ENCODE peak calls at places on chromosome 9, in nine cellular contexts. One of them, this sample, is unnamed.

GRCh38 chr9:34521406-34522045 is 1.3 kb downstream of the ENHO start:
- DNase-seq in COR-L47: no peak
- DNase-seq in stimulated activated CD8-positive, alpha-beta memory T cell treated with anti-CD3 and anti-CD28 coated beads, Interleukin-7, amount 100 ng/mL, for 1 hour: no peak
- DNase-seq in substantia nigra: no peak
- DNase-seq in NCI-H524: no peak
- DNase-seq in GM23248: no peak
- DNase-seq in kidney glomerular epithelial cell: no peak
- DNase-seq in fibroblast of villous mesenchyme: no peak
- DNase-seq in NCI-H2029 treated with DMSO at 0.1 percent for 48 hours: no peak
- DNase-seq in this sample: no peak

GRCh38 chr9:4832786-4833579 is 40.2 kb downstream of the RCL1 start:
- DNase-seq in COR-L47: no peak
- DNase-seq in stimulated activated CD8-positive, alpha-beta memory T cell treated with anti-CD3 and anti-CD28 coated beads, Interleukin-7, amount 100 ng/mL, for 1 hour: no peak
- DNase-seq in substantia nigra: no peak
- DNase-seq in NCI-H524: no peak
- DNase-seq in GM23248: peak
- DNase-seq in kidney glomerular epithelial cell: peak
- DNase-seq in fibroblast of villous mesenchyme: peak
- DNase-seq in NCI-H2029 treated with DMSO at 0.1 percent for 48 hours: no peak
- DNase-seq in this sample: no peak

GRCh38 chr9:4620046-4620765 is 41.9 kb upstream of the PLPP6 start:
- DNase-seq in COR-L47: no peak
- DNase-seq in stimulated activated CD8-positive, alpha-beta memory T cell treated with anti-CD3 and anti-CD28 coated beads, Interleukin-7, amount 100 ng/mL, for 1 hour: no peak
- DNase-seq in substantia nigra: no peak
- DNase-seq in NCI-H524: no peak
- DNase-seq in GM23248: no peak
- DNase-seq in kidney glomerular epithelial cell: no peak
- DNase-seq in fibroblast of villous mesenchyme: no peak
- DNase-seq in NCI-H2029 treated with DMSO at 0.1 percent for 48 hours: no peak
- DNase-seq in this sample: no peak

GRCh38 chr9:77433675-77434445 is 214.3 kb downstream of the GNA14 start:
- DNase-seq in COR-L47: peak
- DNase-seq in stimulated activated CD8-positive, alpha-beta memory T cell treated with anti-CD3 and anti-CD28 coated beads, Interleukin-7, amount 100 ng/mL, for 1 hour: no peak
- DNase-seq in substantia nigra: peak
- DNase-seq in NCI-H524: peak
- DNase-seq in GM23248: peak
- DNase-seq in kidney glomerular epithelial cell: peak
- DNase-seq in fibroblast of villous mesenchyme: peak
- DNase-seq in NCI-H2029 treated with DMSO at 0.1 percent for 48 hours: peak
- DNase-seq in this sample: no peak

GRCh38 chr9:4576448-4576847 is 85.6 kb upstream of the PLPP6 start:
- DNase-seq in COR-L47: no peak
- DNase-seq in stimulated activated CD8-positive, alpha-beta memory T cell treated with anti-CD3 and anti-CD28 coated beads, Interleukin-7, amount 100 ng/mL, for 1 hour: no peak
- DNase-seq in substantia nigra: no peak
- DNase-seq in NCI-H524: no peak
- DNase-seq in GM23248: no peak
- DNase-seq in kidney glomerular epithelial cell: no peak
- DNase-seq in fibroblast of villous mesenchyme: no peak
- DNase-seq in NCI-H2029 treated with DMSO at 0.1 percent for 48 hours: no peak
- DNase-seq in this sample: no peak

GRCh38 chr9:104240890-104241289 is 146.8 kb downstream of the SMC2 start:
- DNase-seq in COR-L47: no peak
- DNase-seq in stimulated activated CD8-positive, alpha-beta memory T cell treated with anti-CD3 and anti-CD28 coated beads, Interleukin-7, amount 100 ng/mL, for 1 hour: no peak
- DNase-seq in substantia nigra: no peak
- DNase-seq in NCI-H524: no peak
- DNase-seq in GM23248: no peak
- DNase-seq in kidney glomerular epithelial cell: no peak
- DNase-seq in fibroblast of villous mesenchyme: no peak
- DNase-seq in NCI-H2029 treated with DMSO at 0.1 percent for 48 hours: no peak
- DNase-seq in this sample: no peak

GRCh38 chr9:107760469-107761242 is 271.1 kb upstream of the KLF4 start:
- DNase-seq in COR-L47: no peak
- DNase-seq in stimulated activated CD8-positive, alpha-beta memory T cell treated with anti-CD3 and anti-CD28 coated beads, Interleukin-7, amount 100 ng/mL, for 1 hour: no peak
- DNase-seq in substantia nigra: no peak
- DNase-seq in NCI-H524: no peak
- DNase-seq in GM23248: no peak
- DNase-seq in kidney glomerular epithelial cell: no peak
- DNase-seq in fibroblast of villous mesenchyme: no peak
- DNase-seq in NCI-H2029 treated with DMSO at 0.1 percent for 48 hours: no peak
- DNase-seq in this sample: no peak

GRCh38 chr9:91138760-91139159 is 223.0 kb downstream of the AUH start:
- DNase-seq in COR-L47: no peak
- DNase-seq in stimulated activated CD8-positive, alpha-beta memory T cell treated with anti-CD3 and anti-CD28 coated beads, Interleukin-7, amount 100 ng/mL, for 1 hour: no peak
- DNase-seq in substantia nigra: no peak
- DNase-seq in NCI-H524: no peak
- DNase-seq in GM23248: peak
- DNase-seq in kidney glomerular epithelial cell: no peak
- DNase-seq in fibroblast of villous mesenchyme: peak
- DNase-seq in NCI-H2029 treated with DMSO at 0.1 percent for 48 hours: no peak
- DNase-seq in this sample: no peak

GRCh38 chr9:124216474-124217176 is 41.1 kb upstream of the NEK6 start:
- DNase-seq in COR-L47: no peak
- DNase-seq in stimulated activated CD8-positive, alpha-beta memory T cell treated with anti-CD3 and anti-CD28 coated beads, Interleukin-7, amount 100 ng/mL, for 1 hour: no peak
- DNase-seq in substantia nigra: no peak
- DNase-seq in NCI-H524: no peak
- DNase-seq in GM23248: no peak
- DNase-seq in kidney glomerular epithelial cell: no peak
- DNase-seq in fibroblast of villous mesenchyme: no peak
- DNase-seq in NCI-H2029 treated with DMSO at 0.1 percent for 48 hours: no peak
- DNase-seq in this sample: peak

GRCh38 chr9:98247826-98248657 is 7.4 kb downstream of the TBC1D2 start:
- DNase-seq in COR-L47: no peak
- DNase-seq in stimulated activated CD8-positive, alpha-beta memory T cell treated with anti-CD3 and anti-CD28 coated beads, Interleukin-7, amount 100 ng/mL, for 1 hour: no peak
- DNase-seq in substantia nigra: no peak
- DNase-seq in NCI-H524: no peak
- DNase-seq in GM23248: peak
- DNase-seq in kidney glomerular epithelial cell: no peak
- DNase-seq in fibroblast of villous mesenchyme: no peak
- DNase-seq in NCI-H2029 treated with DMSO at 0.1 percent for 48 hours: no peak
- DNase-seq in this sample: no peak

GRCh38 chr9:113316032-113316431 is 12.9 kb upstream of the RNF183 start:
- DNase-seq in COR-L47: no peak
- DNase-seq in stimulated activated CD8-positive, alpha-beta memory T cell treated with anti-CD3 and anti-CD28 coated beads, Interleukin-7, amount 100 ng/mL, for 1 hour: no peak
- DNase-seq in substantia nigra: no peak
- DNase-seq in NCI-H524: no peak
- DNase-seq in GM23248: no peak
- DNase-seq in kidney glomerular epithelial cell: no peak
- DNase-seq in fibroblast of villous mesenchyme: no peak
- DNase-seq in NCI-H2029 treated with DMSO at 0.1 percent for 48 hours: no peak
- DNase-seq in this sample: no peak

GRCh38 chr9:100515578-100516494 is 42.9 kb downstream of the TMEFF1 start:
- DNase-seq in COR-L47: no peak
- DNase-seq in stimulated activated CD8-positive, alpha-beta memory T cell treated with anti-CD3 and anti-CD28 coated beads, Interleukin-7, amount 100 ng/mL, for 1 hour: no peak
- DNase-seq in substantia nigra: no peak
- DNase-seq in NCI-H524: no peak
- DNase-seq in GM23248: no peak
- DNase-seq in kidney glomerular epithelial cell: no peak
- DNase-seq in fibroblast of villous mesenchyme: peak
- DNase-seq in NCI-H2029 treated with DMSO at 0.1 percent for 48 hours: no peak
- DNase-seq in this sample: no peak

GRCh38 chr9:21997480-21997879 is 2.9 kb downstream of the CDKN2B-AS1 start:
- DNase-seq in COR-L47: no peak
- DNase-seq in stimulated activated CD8-positive, alpha-beta memory T cell treated with anti-CD3 and anti-CD28 coated beads, Interleukin-7, amount 100 ng/mL, for 1 hour: no peak
- DNase-seq in substantia nigra: no peak
- DNase-seq in NCI-H524: no peak
- DNase-seq in GM23248: no peak
- DNase-seq in kidney glomerular epithelial cell: no peak
- DNase-seq in fibroblast of villous mesenchyme: no peak
- DNase-seq in NCI-H2029 treated with DMSO at 0.1 percent for 48 hours: no peak
- DNase-seq in this sample: no peak

GRCh38 chr9:128762664-128763449 is 8.9 kb downstream of the ZER1 start:
- DNase-seq in COR-L47: no peak
- DNase-seq in stimulated activated CD8-positive, alpha-beta memory T cell treated with anti-CD3 and anti-CD28 coated beads, Interleukin-7, amount 100 ng/mL, for 1 hour: no peak
- DNase-seq in substantia nigra: no peak
- DNase-seq in NCI-H524: no peak
- DNase-seq in GM23248: no peak
- DNase-seq in kidney glomerular epithelial cell: no peak
- DNase-seq in fibroblast of villous mesenchyme: no peak
- DNase-seq in NCI-H2029 treated with DMSO at 0.1 percent for 48 hours: no peak
- DNase-seq in this sample: no peak

GRCh38 chr9:107243757-107244156 is 39.3 kb upstream of the RAD23B start:
- DNase-seq in COR-L47: no peak
- DNase-seq in stimulated activated CD8-positive, alpha-beta memory T cell treated with anti-CD3 and anti-CD28 coated beads, Interleukin-7, amount 100 ng/mL, for 1 hour: no peak
- DNase-seq in substantia nigra: no peak
- DNase-seq in NCI-H524: no peak
- DNase-seq in GM23248: peak
- DNase-seq in kidney glomerular epithelial cell: peak
- DNase-seq in fibroblast of villous mesenchyme: peak
- DNase-seq in NCI-H2029 treated with DMSO at 0.1 percent for 48 hours: peak
- DNase-seq in this sample: peak

GRCh38 chr9:133758228-133758627 is 20.1 kb upstream of the SARDH start:
- DNase-seq in COR-L47: no peak
- DNase-seq in stimulated activated CD8-positive, alpha-beta memory T cell treated with anti-CD3 and anti-CD28 coated beads, Interleukin-7, amount 100 ng/mL, for 1 hour: no peak
- DNase-seq in substantia nigra: no peak
- DNase-seq in NCI-H524: no peak
- DNase-seq in GM23248: no peak
- DNase-seq in kidney glomerular epithelial cell: no peak
- DNase-seq in fibroblast of villous mesenchyme: no peak
- DNase-seq in NCI-H2029 treated with DMSO at 0.1 percent for 48 hours: no peak
- DNase-seq in this sample: no peak

This sample was measured in NK-92 treated with Interleukin-12 subunit alpha and Interleukin-12 subunit beta, amount 100 ng/mL, for 24 hours.